ENCODE peak calls at places on chromosomes 13 and 19, in four cellular contexts. B is HCT116, X is K562, P is HepG2. N is an unnamed sample.
A peak's percentile ranks its signal among the peaks of the same experiment; 100 is the strongest.

GRCh38 chr13:32811297-32811800 is 204.9 kb upstream of the KL start:
- DNase-seq in B (no peak), X (no peak), P (no peak), N (no peak)

GRCh38 chr13:30654430-30654829 is 36.7 kb downstream of the USPL1 start:
- DNase-seq in B (no peak), X (peak; percentile 6), P (no peak), N (no peak)

GRCh38 chr13:37074703-37075102 is 15.2 kb upstream of the SUPT20H start:
- DNase-seq in B (peak; percentile 8), X (no peak), P (no peak), N (peak; percentile 39)

GRCh38 chr19:45442927-45443461 is 19.3 kb upstream of the ERCC1 start:
- DNase-seq in B (no peak), X (peak; percentile 62), P (no peak), N (peak; percentile 59)

GRCh38 chr13:80196756-80197155 is 144.2 kb downstream of the SPRY2 start:
- DNase-seq in B (no peak), X (no peak), P (no peak), N (no peak)

GRCh38 chr19:13152356-13152853 is 2.2 kb downstream of the IER2 start:
- DNase-seq in B (no peak), X (no peak), P (no peak), N (no peak)

GRCh38 chr19:3607398-3608078 is 863 bp upstream of the TBXA2R start:
- DNase-seq in B (no peak), X (peak; percentile 64), P (no peak), N (peak; percentile 71)

GRCh38 chr19:4722671-4723464 is 774 bp downstream of the DPP9 start:
- DNase-seq in B (no peak), X (no peak), P (no peak), N (no peak)

GRCh38 chr19:17677002-17677401 is 11.2 kb downstream of the UNC13A start:
- DNase-seq in B (peak; percentile 37), X (peak; percentile 45), P (peak; percentile 12), N (no peak)
- TF ChIP-seq ELF1 in B (no peak), X (no peak), P (no peak), N (no peak)

GRCh38 chr19:58129284-58129683 is 21.3 kb downstream of the ZNF329 start:
- DNase-seq in B (no peak), X (no peak), P (no peak), N (no peak)
- H3K4me3 ChIP-seq in B (no peak overlapping the region), X (no peak overlapping the region), P (no peak overlapping the region), N (no peak overlapping the region)

DNA sequence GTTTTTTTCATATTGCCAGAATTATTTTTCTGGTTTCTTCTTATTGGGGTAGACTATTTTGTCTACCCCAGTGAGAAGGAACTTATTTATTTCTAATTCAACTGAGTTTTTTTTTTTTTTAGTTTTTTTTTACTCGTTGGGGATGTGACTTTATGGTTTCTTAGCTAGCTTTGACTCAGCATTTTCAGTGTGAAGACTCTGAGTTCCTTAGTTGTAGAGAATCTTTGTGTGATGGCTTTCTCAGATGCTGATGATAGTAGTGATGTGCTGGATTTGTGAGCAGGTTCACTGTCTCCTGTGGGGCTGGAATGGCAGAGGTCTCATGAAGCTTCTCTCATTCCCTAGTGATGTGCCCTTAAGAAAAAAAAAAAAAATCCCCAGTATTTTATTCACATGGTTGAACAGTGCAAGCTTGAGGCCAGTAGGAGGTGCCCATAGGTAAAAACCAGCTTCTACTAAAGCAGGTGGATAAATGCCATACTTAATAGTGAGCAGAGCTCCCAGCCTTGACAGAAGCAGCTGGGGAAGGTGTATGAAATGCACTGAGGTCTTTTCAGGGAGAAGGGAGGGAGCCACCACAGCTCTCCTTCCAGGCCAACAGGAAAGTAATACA is 106.2 kb upstream of the KLF5 start:
- DNase-seq in B (no peak), X (no peak), P (no peak), N (no peak)
- TF ChIP-seq CTCF in B (no peak), X (no peak), P (no peak), N (no peak)

DNA sequence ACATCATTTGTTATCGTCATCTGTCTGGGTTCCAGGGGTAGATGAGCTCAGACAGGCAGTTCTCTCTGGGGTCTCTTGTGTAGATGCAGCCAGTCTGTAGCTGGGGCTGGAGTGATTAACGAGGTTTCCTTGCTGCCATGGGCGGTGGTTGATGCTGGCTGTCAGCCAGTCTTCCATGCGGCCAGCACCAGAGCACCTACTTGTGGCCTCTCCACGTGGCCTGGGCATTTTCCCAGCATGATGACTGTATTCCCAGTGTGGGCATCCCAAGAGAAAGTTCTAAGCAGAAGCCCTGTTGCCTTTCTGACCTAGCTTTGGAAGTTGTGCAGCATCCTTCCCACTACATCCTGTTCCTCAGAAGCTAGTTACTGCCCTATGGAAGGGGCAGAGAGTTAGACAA is 10.8 kb downstream of the ERCC5 start:
- DNase-seq in B (no peak), X (no peak), P (no peak), N (no peak)
- TF ChIP-seq ELF1 in B (no peak), X (no peak), P (no peak), N (no peak)

DNA sequence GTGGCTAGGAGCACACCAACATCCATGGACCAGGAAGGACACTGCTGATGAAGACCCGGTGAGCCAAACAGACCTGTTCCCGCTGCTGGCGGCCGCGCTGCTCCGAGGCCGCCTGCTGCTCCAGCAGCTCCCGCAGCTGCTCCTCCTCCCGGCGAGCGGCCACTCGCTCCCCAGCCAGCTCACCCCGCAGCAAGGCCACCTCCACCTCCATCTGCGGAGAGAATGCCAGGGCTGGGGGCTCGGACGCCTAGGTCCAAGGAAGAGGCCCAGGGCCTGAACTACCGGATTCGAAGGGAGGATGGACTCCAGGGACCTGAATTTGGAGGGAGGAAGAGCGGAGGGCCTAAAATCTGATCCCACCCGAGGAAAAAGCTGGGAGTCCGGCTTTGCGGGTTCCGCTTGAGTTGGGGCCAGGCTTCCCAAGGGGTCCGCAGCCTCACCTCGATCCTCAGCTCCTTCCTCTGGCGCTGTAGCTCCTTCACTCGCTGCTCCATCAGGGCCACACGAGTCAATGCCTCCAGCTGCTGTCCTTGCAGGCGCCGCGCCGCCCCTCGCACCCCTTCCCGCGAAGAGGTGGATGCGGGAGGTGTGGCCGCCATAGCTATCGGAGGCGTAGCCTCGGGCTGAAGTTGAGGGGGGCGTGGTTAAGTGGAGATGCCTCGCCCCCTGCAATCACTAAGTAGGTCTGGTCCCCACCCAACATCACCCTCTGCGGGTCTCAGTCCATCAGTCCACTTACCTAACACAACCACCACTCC is 2.7 kb downstream of the PHLDB3 start:
- DNase-seq in B (no peak), X (peak; percentile 44), P (no peak), N (no peak)
- H3K4me3 ChIP-seq in B (no peak overlapping the region), X (no peak overlapping the region), P (no peak overlapping the region), N (no peak overlapping the region)

GRCh38 chr19:9584073-9584833 is at the start of gene ZNF121:
- DNase-seq in B (peak; percentile 77), X (peak; percentile 85), P (peak; percentile 77), N (peak; percentile 87)
- TF ChIP-seq CTCF in B (no peak), X (no peak), P (peak; percentile 3), N (no peak)

GRCh38 chr19:38766276-38767047 is 6.9 kb downstream of the LGALS7 start:
- DNase-seq in B (no peak), X (no peak), P (no peak), N (no peak)

GRCh38 chr19:38774181-38774950 is 1.0 kb upstream of the LGALS7 start:
- DNase-seq in B (no peak), X (no peak), P (no peak), N (no peak)

GRCh38 chr19:38765214-38765613 is 8.1 kb downstream of the LGALS7 start:
- DNase-seq in B (no peak), X (no peak), P (no peak), N (no peak)

GRCh38 chr19:38773469-38774177 is at the start of gene LGALS7:
- DNase-seq in B (no peak), X (no peak), P (no peak), N (no peak)

DNA sequence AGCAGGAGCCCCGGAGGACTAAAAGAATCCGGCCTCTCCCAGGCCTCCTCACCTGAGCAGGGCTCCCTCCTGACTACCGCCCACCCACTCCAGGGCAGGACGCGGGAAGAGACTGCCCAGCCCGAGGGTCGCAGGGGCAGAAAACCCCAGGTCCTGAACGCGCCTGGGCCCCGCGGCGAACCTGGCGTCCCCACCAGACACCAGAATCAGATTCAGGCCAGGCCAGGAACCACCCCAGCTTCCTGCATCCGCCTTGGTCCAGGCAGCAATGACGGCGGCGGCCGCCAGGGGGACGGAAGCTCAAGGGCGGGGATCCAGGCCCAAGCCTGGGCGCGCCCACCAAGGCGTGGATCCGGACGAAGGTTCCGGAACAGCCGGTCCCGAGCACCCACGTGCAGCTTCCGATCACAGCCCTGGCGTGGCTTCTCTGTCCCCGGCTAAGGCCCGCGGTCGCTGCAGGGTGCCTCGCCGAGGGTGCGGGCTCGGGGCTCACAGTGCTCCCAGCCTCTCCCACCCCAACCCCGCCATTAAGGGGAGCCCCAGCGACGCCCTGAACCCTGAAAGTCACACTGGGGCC is 3.6 kb downstream of the LGALS7 start:
- DNase-seq in B (peak; percentile 19), X (peak; percentile 73), P (no peak), N (peak; percentile 83)
- TF ChIP-seq ELF1 in B (no peak), X (no peak), P (no peak), N (no peak)

GRCh38 chr19:30252214-30252613 is 120.0 kb upstream of the ZNF536 start:
- DNase-seq in B (no peak), X (no peak), P (no peak), N (no peak)

GRCh38 chr19:30254789-30255188 is 117.4 kb upstream of the ZNF536 start:
- DNase-seq in B (no peak), X (no peak), P (no peak), N (no peak)

GRCh38 chr19:30253581-30253996 is 118.6 kb upstream of the ZNF536 start:
- DNase-seq in B (no peak), X (no peak), P (no peak), N (peak; percentile 42)

GRCh38 chr19:30255783-30256509 is 116.2 kb upstream of the ZNF536 start:
- DNase-seq in B (no peak), X (no peak), P (no peak), N (peak; percentile 72)

DNA sequence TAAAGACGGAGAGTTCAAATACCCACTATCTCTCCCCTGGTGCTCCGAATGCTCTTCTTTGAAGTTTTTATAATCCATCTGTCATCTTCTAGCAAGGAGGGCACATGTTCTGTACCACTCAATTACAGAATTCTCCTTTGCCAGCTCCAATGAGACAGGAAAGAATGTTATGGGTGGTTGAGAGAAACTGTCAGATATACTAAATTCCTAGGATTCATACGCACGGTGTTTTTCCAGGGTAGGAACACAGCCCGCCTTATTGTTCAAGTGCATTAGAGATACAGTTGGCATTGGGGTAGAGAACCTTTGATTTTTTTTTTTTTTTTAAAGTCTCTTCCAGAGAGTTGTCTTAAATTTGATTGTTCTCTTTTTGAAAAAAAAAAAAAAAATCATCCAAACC is 118.0 kb upstream of the ZNF536 start:
- DNase-seq in B (no peak), X (no peak), P (no peak), N (no peak)
- H3K4me3 ChIP-seq in B (no peak overlapping the region), X (no peak overlapping the region), P (no peak overlapping the region), N (no peak overlapping the region)

GRCh38 chr13:111422352-111422751 is 101.9 kb downstream of the TEX29 start:
- DNase-seq in B (no peak), X (no peak), P (no peak), N (no peak)
- TF ChIP-seq CTCF in B (no peak), X (no peak), P (no peak), N (no peak)